ENCODE peak calls at places on chromosomes 1 and 21, in ten cellular contexts. K is cardiac muscle cell; E is AG09309; A is fibroblast of pulmonary artery; M is neuronal stem cell; Y is Peyer's patch; I is brain microvascular endothelial cell; Z is CD8-positive, alpha-beta memory T cell; R is CD8-positive, alpha-beta T cell; O is GM23248. W is an unnamed sample.

GRCh38 chr21:44427241-44428120 is 27.8 kb upstream of the LRRC3 start:
- DNase-seq in R (peak; percentile 15), A (no peak), Y (peak; percentile 37), I (no peak), Z (no peak), K (no peak), M (no peak), E (no peak), O (no peak), W (no peak)

GRCh38 chr1:44642255-44642654 is 32.0 kb downstream of the TMEM53 start:
- DNase-seq in R (no peak), O (no peak), Y (no peak), K (no peak), M (no peak), Z (no peak), E (no peak), I (no peak), A (no peak), W (no peak)

GRCh38 chr1:58898739-58899580 is 115.1 kb upstream of the JUN start:
- DNase-seq in M (no peak), Z (no peak), E (no peak), Y (peak; percentile 69), A (peak; percentile 62), R (no peak), K (peak; percentile 88), I (no peak), O (no peak), W (no peak)

GRCh38 chr1:3431266-3431665 is 23.2 kb upstream of the ARHGEF16 start:
- DNase-seq in R (no peak), K (no peak), Z (no peak), I (no peak), M (no peak), Y (no peak), A (no peak), O (peak; percentile 20), E (no peak), W (no peak)

GRCh38 chr21:25925936-25926335 is 191.2 kb downstream of the GABPA start:
- DNase-seq in A (peak; percentile 86), M (no peak), Z (no peak), Y (no peak), K (no peak), I (no peak), R (no peak), O (no peak), E (no peak), W (no peak)

GRCh38 chr1:67307251-67308060 is at the start of gene IL12RB2:
- DNase-seq in Z (peak; percentile 27), O (peak; percentile 5), Y (peak; percentile 47), K (peak; percentile 48), E (no peak), I (no peak), M (peak; percentile 33), R (peak; percentile 42), A (no peak), W (no peak)

GRCh38 chr1:209158851-209159250 is 424.7 kb upstream of the CAMK1G start:
- DNase-seq in A (no peak), Z (no peak), I (no peak), M (no peak), E (no peak), O (no peak), Y (no peak), R (no peak), K (no peak), W (no peak)

GRCh38 chr21:44006017-44006624 is 6.0 kb upstream of the TRAPPC10 start:
- DNase-seq in I (peak; percentile 96), M (no peak), R (no peak), O (peak; percentile 96), K (no peak), Z (no peak), E (peak; percentile 83), Y (no peak), A (peak; percentile 93), W (peak; percentile 43)

DNA sequence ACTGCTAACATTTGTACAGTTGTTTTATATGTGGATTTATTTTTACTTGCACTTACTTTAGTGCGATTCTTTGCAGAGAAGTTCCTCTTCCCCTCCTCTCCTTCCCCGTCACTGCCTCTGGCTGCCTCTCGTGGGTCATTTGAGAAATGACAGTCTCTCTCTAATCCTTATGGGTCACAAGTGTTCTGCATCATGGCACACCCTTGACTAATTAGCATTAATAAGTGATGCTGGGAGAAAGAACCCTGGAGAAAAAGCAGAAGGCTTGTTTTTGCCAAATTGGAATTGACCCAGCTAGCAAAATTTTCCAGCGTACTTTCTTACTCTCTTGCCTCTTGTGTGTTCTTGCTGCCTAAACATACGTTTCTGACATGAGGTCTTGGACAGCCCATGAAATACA is 301.2 kb downstream of the DUSP10 start:
- DNase-seq in R (no peak), E (no peak), K (peak; percentile 55), Z (no peak), M (no peak), I (peak; percentile 29), O (peak; percentile 56), Y (no peak), A (peak; percentile 30), W (peak; percentile 76)
- H3K4me3 ChIP-seq in R (no peak overlapping the region), E (no peak overlapping the region), K (no peak overlapping the region), Z (no peak overlapping the region), M (no peak overlapping the region), I (no peak overlapping the region), O (peak overlapping the region; percentile 31), Y (no peak overlapping the region), A (no peak overlapping the region), W (peak overlapping the region; percentile 12)

GRCh38 chr1:32877211-32878110 is 6.7 kb upstream of the FNDC5 start:
- DNase-seq in M (no peak), Z (no peak), A (no peak), O (no peak), E (no peak), I (no peak), R (no peak), K (no peak), Y (no peak), W (no peak)

GRCh38 chr1:32876341-32877210 is 5.9 kb upstream of the FNDC5 start:
- DNase-seq in E (no peak), O (peak; percentile 67), Z (peak; percentile 41), I (peak; percentile 34), Y (peak; percentile 82), R (peak; percentile 52), K (peak; percentile 61), M (no peak), A (peak; percentile 49), W (no peak)

GRCh38 chr1:32878637-32879041 is 7.7 kb upstream of the HPCA start:
- DNase-seq in Z (no peak), A (no peak), I (no peak), R (no peak), K (no peak), Y (no peak), O (no peak), E (no peak), M (no peak), W (no peak)

GRCh38 chr1:32874860-32875793 is 4.4 kb upstream of the FNDC5 start:
- DNase-seq in K (no peak), Y (no peak), O (no peak), A (no peak), Z (no peak), E (no peak), R (no peak), M (no peak), I (no peak), W (no peak)

GRCh38 chr1:32878183-32878582 is 7.5 kb upstream of the FNDC5 start:
- DNase-seq in A (peak; percentile 50), I (peak; percentile 16), E (peak; percentile 5), R (no peak), Z (no peak), M (no peak), K (no peak), Y (no peak), O (peak; percentile 66), W (no peak)
- H3K4me3 ChIP-seq in A (no peak overlapping the region), I (no peak overlapping the region), E (no peak overlapping the region), R (no peak overlapping the region), Z (no peak overlapping the region), M (no peak overlapping the region), K (no peak overlapping the region), Y (no peak overlapping the region), O (no peak overlapping the region), W (no peak overlapping the region)

GRCh38 chr1:182488803-182489202 is 38.9 kb downstream of the RGSL1 start:
- DNase-seq in E (no peak), I (no peak), Z (no peak), O (no peak), M (no peak), R (no peak), Y (no peak), K (no peak), A (no peak), W (no peak)
- H3K4me3 ChIP-seq in E (no peak overlapping the region), I (no peak overlapping the region), Z (no peak overlapping the region), O (no peak overlapping the region), M (no peak overlapping the region), R (no peak overlapping the region), Y (no peak overlapping the region), K (no peak overlapping the region), A (no peak overlapping the region), W (no peak overlapping the region)

GRCh38 chr1:150256193-150256548 is 1.4 kb upstream of the CA14 start:
- DNase-seq in I (no peak), O (no peak), M (no peak), K (no peak), Z (no peak), R (no peak), Y (no peak), A (no peak), E (no peak), W (no peak)

GRCh38 chr1:150257624-150258274 is at the start of gene CA14:
- DNase-seq in A (no peak), M (peak; percentile 50), I (no peak), R (no peak), K (peak; percentile 89), O (no peak), E (no peak), Y (no peak), Z (no peak), W (no peak)

GRCh38 chr1:150259217-150259616 is 1.6 kb downstream of the CA14 start:
- DNase-seq in Z (no peak), E (no peak), O (no peak), I (no peak), Y (no peak), K (peak; percentile 46), M (no peak), A (no peak), R (no peak), W (no peak)

GRCh38 chr1:150258275-150258666 is 697 bp downstream of the CA14 start:
- DNase-seq in Z (no peak), K (peak; percentile 34), M (no peak), I (no peak), R (no peak), A (no peak), O (no peak), E (no peak), Y (no peak), W (no peak)

DNA sequence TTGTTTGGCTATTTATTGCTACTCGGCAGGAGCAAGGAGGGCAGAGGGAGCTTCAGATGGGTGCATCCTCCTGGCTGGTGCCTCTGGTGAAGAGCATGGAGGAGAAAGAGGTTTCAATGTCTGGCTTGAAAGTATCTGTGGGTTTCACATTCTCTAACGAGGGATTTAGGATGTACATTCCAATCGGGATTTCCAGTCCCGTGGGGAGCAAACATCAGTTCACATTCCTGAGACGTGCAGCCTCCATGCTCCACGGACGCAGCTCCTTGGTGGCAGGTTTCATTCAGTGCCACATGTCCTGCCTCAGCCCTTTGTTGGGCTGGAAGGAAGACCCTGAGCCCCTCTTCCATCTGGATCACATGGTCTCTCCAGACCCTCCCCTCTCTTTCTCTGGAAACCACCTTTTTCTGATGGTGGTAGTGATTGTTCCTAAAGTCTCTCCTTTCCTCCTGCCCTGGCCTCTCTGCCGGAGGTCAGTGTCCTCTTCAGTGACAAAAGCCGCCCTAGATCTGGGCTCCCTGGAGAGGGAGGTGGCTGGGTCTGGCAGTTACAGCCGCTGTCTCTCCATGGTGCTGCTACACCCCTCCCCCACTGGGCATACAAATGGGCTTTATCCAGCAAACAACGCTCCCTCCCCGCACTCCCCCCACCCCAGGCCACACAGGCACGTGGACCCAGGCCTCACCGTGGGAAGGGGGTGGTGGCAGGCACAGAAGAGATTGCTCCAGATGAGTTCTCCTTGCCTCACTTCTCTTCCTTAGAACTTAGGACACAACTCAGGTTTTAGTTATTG is 829 bp upstream of the CA14 start:
- DNase-seq in I (no peak), Z (no peak), K (peak; percentile 60), M (peak; percentile 73), E (no peak), A (no peak), O (peak; percentile 28), Y (no peak), R (no peak), W (no peak)
- H3K4me3 ChIP-seq in I (peak overlapping the region; percentile 5), Z (no peak overlapping the region), K (peak overlapping the region; percentile 61), M (peak overlapping the region; percentile 70), E (no peak overlapping the region), A (no peak overlapping the region), O (peak overlapping the region; percentile 63), Y (no peak overlapping the region), R (no peak overlapping the region), W (no peak overlapping the region)

W was measured in epithelial cell of proximal tubule.